ENCODE peak calls at places on chromosomes 13 and 19, in ten cellular contexts. One of them, this sample, is unnamed.

GRCh38 chr13:69565334-69565733 is 542.3 kb upstream of the ATXN8OS start:
- DNase-seq in prostate gland: no peak
- DNase-seq in IMR-90: no peak
- DNase-seq in Peyer's patch: no peak
- DNase-seq in testis: peak
- DNase-seq in breast epithelium: no peak
- DNase-seq in adrenal gland: peak
- DNase-seq in transverse colon: peak
- DNase-seq in ovary: no peak
- DNase-seq in upper lobe of left lung: no peak
- DNase-seq in this sample: no peak

GRCh38 chr13:61777281-61777680 is 361.6 kb upstream of the PCDH20 start:
- DNase-seq in ovary: no peak
- DNase-seq in testis: no peak
- DNase-seq in IMR-90: no peak
- DNase-seq in adrenal gland: no peak
- DNase-seq in prostate gland: no peak
- DNase-seq in Peyer's patch: no peak
- DNase-seq in transverse colon: no peak
- DNase-seq in upper lobe of left lung: no peak
- DNase-seq in breast epithelium: no peak
- DNase-seq in this sample: no peak

GRCh38 chr13:110116072-110116487 is 190.9 kb downstream of the COL4A1 start:
- DNase-seq in transverse colon: peak
- DNase-seq in Peyer's patch: peak
- DNase-seq in adrenal gland: peak
- DNase-seq in ovary: no peak
- DNase-seq in prostate gland: no peak
- DNase-seq in IMR-90: peak
- DNase-seq in breast epithelium: no peak
- DNase-seq in upper lobe of left lung: peak
- DNase-seq in testis: peak
- DNase-seq in this sample: peak

GRCh38 chr19:16073481-16073880 is 2.8 kb upstream of the TPM4 start:
- DNase-seq in testis: no peak
- DNase-seq in upper lobe of left lung: no peak
- DNase-seq in transverse colon: peak
- DNase-seq in adrenal gland: no peak
- DNase-seq in breast epithelium: no peak
- DNase-seq in Peyer's patch: no peak
- DNase-seq in prostate gland: no peak
- DNase-seq in IMR-90: no peak
- DNase-seq in ovary: no peak
- DNase-seq in this sample: no peak

GRCh38 chr13:114135731-114136171 is 3.3 kb upstream of the RASA3 start:
- DNase-seq in prostate gland: no peak
- DNase-seq in ovary: no peak
- DNase-seq in transverse colon: no peak
- DNase-seq in testis: no peak
- DNase-seq in adrenal gland: no peak
- DNase-seq in Peyer's patch: peak
- DNase-seq in upper lobe of left lung: no peak
- DNase-seq in breast epithelium: no peak
- DNase-seq in IMR-90: no peak
- DNase-seq in this sample: no peak

GRCh38 chr19:15466851-15467733 is 2.7 kb upstream of the RASAL3 start:
- DNase-seq in testis: no peak
- DNase-seq in breast epithelium: no peak
- DNase-seq in Peyer's patch: no peak
- DNase-seq in upper lobe of left lung: peak
- DNase-seq in ovary: no peak
- DNase-seq in IMR-90: peak
- DNase-seq in prostate gland: no peak
- DNase-seq in adrenal gland: no peak
- DNase-seq in transverse colon: peak
- DNase-seq in this sample: no peak

GRCh38 chr19:6424190-6424938 is at the start of gene KHSRP:
- DNase-seq in IMR-90: no peak
- DNase-seq in ovary: peak
- DNase-seq in upper lobe of left lung: no peak
- DNase-seq in prostate gland: no peak
- DNase-seq in breast epithelium: no peak
- DNase-seq in adrenal gland: peak
- DNase-seq in testis: no peak
- DNase-seq in transverse colon: no peak
- DNase-seq in Peyer's patch: no peak
- DNase-seq in this sample: no peak

GRCh38 chr19:18675779-18676178 is 7.7 kb upstream of the CRTC1 start:
- DNase-seq in breast epithelium: no peak
- DNase-seq in transverse colon: no peak
- DNase-seq in adrenal gland: no peak
- DNase-seq in prostate gland: no peak
- DNase-seq in ovary: no peak
- DNase-seq in IMR-90: no peak
- DNase-seq in Peyer's patch: no peak
- DNase-seq in testis: no peak
- DNase-seq in upper lobe of left lung: no peak
- DNase-seq in this sample: no peak

GRCh38 chr19:4140237-4140711 is 13.2 kb upstream of the CREB3L3 start:
- DNase-seq in ovary: no peak
- DNase-seq in prostate gland: peak
- DNase-seq in testis: peak
- DNase-seq in breast epithelium: no peak
- DNase-seq in IMR-90: peak
- DNase-seq in adrenal gland: peak
- DNase-seq in upper lobe of left lung: peak
- DNase-seq in transverse colon: peak
- DNase-seq in Peyer's patch: peak
- DNase-seq in this sample: no peak

GRCh38 chr19:42069619-42070293 is at the start of gene GRIK5:
- DNase-seq in ovary: no peak
- DNase-seq in IMR-90: no peak
- DNase-seq in Peyer's patch: no peak
- DNase-seq in upper lobe of left lung: no peak
- DNase-seq in prostate gland: no peak
- DNase-seq in adrenal gland: no peak
- DNase-seq in testis: no peak
- DNase-seq in transverse colon: no peak
- DNase-seq in breast epithelium: no peak
- DNase-seq in this sample: no peak
- TF ChIP-seq POLR2A in ovary: no peak
- TF ChIP-seq POLR2A in IMR-90: no peak
- TF ChIP-seq POLR2A in Peyer's patch: no peak
- TF ChIP-seq POLR2A in upper lobe of left lung: no peak
- TF ChIP-seq POLR2A in prostate gland: no peak
- TF ChIP-seq POLR2A in adrenal gland: no peak
- TF ChIP-seq POLR2A in testis: no peak
- TF ChIP-seq POLR2A in transverse colon: no peak
- TF ChIP-seq POLR2A in breast epithelium: no peak
- TF ChIP-seq POLR2A in this sample: no peak

GRCh38 chr19:36246006-36246391 is 31.1 kb downstream of the ZNF146 start:
- DNase-seq in ovary: no peak
- DNase-seq in Peyer's patch: no peak
- DNase-seq in adrenal gland: no peak
- DNase-seq in prostate gland: no peak
- DNase-seq in transverse colon: no peak
- DNase-seq in upper lobe of left lung: no peak
- DNase-seq in testis: no peak
- DNase-seq in IMR-90: no peak
- DNase-seq in breast epithelium: no peak
- DNase-seq in this sample: no peak

GRCh38 chr19:36244066-36244465 is 29.2 kb downstream of the ZNF146 start:
- DNase-seq in testis: no peak
- DNase-seq in transverse colon: no peak
- DNase-seq in adrenal gland: no peak
- DNase-seq in ovary: no peak
- DNase-seq in breast epithelium: no peak
- DNase-seq in prostate gland: no peak
- DNase-seq in Peyer's patch: no peak
- DNase-seq in upper lobe of left lung: no peak
- DNase-seq in IMR-90: no peak
- DNase-seq in this sample: no peak

GRCh38 chr19:36245210-36246005 is 30.5 kb downstream of the ZNF146 start:
- DNase-seq in breast epithelium: no peak
- DNase-seq in adrenal gland: no peak
- DNase-seq in testis: peak
- DNase-seq in upper lobe of left lung: no peak
- DNase-seq in IMR-90: no peak
- DNase-seq in ovary: no peak
- DNase-seq in prostate gland: no peak
- DNase-seq in transverse colon: no peak
- DNase-seq in Peyer's patch: no peak
- DNase-seq in this sample: no peak
- H3K4me3 ChIP-seq in breast epithelium: peak
- H3K4me3 ChIP-seq in adrenal gland: no peak
- H3K4me3 ChIP-seq in testis: peak
- H3K4me3 ChIP-seq in upper lobe of left lung: no peak
- H3K4me3 ChIP-seq in IMR-90: peak
- H3K4me3 ChIP-seq in ovary: peak
- H3K4me3 ChIP-seq in prostate gland: peak
- H3K4me3 ChIP-seq in transverse colon: peak
- H3K4me3 ChIP-seq in Peyer's patch: peak
- H3K4me3 ChIP-seq in this sample: no peak

DNA sequence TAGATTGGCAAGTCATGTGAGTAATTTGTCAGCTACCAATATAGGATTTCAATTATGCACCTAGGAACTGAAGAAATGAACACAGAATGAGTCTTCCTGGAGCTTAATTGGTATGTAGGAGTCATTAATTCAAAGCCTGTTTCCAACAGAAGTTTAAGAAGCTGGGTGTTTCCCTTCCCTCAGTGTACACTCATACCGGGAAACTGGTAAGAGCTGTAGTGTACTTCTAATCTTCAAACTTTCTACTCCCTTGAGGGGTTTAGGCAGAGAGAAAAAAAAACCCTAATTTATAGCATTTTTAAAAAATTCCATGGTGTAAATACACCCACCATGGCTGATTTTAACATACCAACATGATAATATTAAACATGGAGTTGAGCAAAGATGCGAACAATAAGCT is 665.7 kb upstream of the SLITRK5 start:
- DNase-seq in transverse colon: no peak
- DNase-seq in adrenal gland: no peak
- DNase-seq in breast epithelium: no peak
- DNase-seq in testis: no peak
- DNase-seq in upper lobe of left lung: no peak
- DNase-seq in prostate gland: no peak
- DNase-seq in Peyer's patch: no peak
- DNase-seq in IMR-90: no peak
- DNase-seq in ovary: no peak
- DNase-seq in this sample: no peak
- TF ChIP-seq CTCF in transverse colon: no peak
- TF ChIP-seq CTCF in adrenal gland: no peak
- TF ChIP-seq CTCF in breast epithelium: no peak
- TF ChIP-seq CTCF in testis: no peak
- TF ChIP-seq CTCF in upper lobe of left lung: no peak
- TF ChIP-seq CTCF in prostate gland: no peak
- TF ChIP-seq CTCF in Peyer's patch: no peak
- TF ChIP-seq CTCF in IMR-90: no peak
- TF ChIP-seq CTCF in ovary: no peak
- TF ChIP-seq CTCF in this sample: no peak

GRCh38 chr19:38538386-38538785 is 79.4 kb downstream of the MAP4K1 start:
- DNase-seq in ovary: no peak
- DNase-seq in IMR-90: no peak
- DNase-seq in transverse colon: no peak
- DNase-seq in adrenal gland: no peak
- DNase-seq in testis: peak
- DNase-seq in Peyer's patch: no peak
- DNase-seq in prostate gland: no peak
- DNase-seq in breast epithelium: no peak
- DNase-seq in upper lobe of left lung: no peak
- DNase-seq in this sample: no peak

GRCh38 chr19:38538793-38539528 is 78.8 kb downstream of the MAP4K1 start:
- DNase-seq in breast epithelium: no peak
- DNase-seq in ovary: no peak
- DNase-seq in upper lobe of left lung: no peak
- DNase-seq in transverse colon: no peak
- DNase-seq in testis: no peak
- DNase-seq in IMR-90: no peak
- DNase-seq in Peyer's patch: no peak
- DNase-seq in prostate gland: no peak
- DNase-seq in adrenal gland: no peak
- DNase-seq in this sample: no peak

GRCh38 chr19:38539751-38540150 is 78.0 kb downstream of the MAP4K1 start:
- DNase-seq in adrenal gland: no peak
- DNase-seq in transverse colon: no peak
- DNase-seq in testis: no peak
- DNase-seq in IMR-90: no peak
- DNase-seq in Peyer's patch: no peak
- DNase-seq in ovary: no peak
- DNase-seq in breast epithelium: no peak
- DNase-seq in prostate gland: no peak
- DNase-seq in upper lobe of left lung: no peak
- DNase-seq in this sample: no peak

GRCh38 chr19:38535212-38535611 is 82.5 kb downstream of the MAP4K1 start:
- DNase-seq in upper lobe of left lung: no peak
- DNase-seq in adrenal gland: no peak
- DNase-seq in breast epithelium: no peak
- DNase-seq in Peyer's patch: no peak
- DNase-seq in prostate gland: no peak
- DNase-seq in ovary: no peak
- DNase-seq in transverse colon: no peak
- DNase-seq in testis: no peak
- DNase-seq in IMR-90: no peak
- DNase-seq in this sample: no peak

GRCh38 chr19:38537071-38537847 is 80.5 kb downstream of the MAP4K1 start:
- DNase-seq in IMR-90: no peak
- DNase-seq in testis: peak
- DNase-seq in upper lobe of left lung: no peak
- DNase-seq in transverse colon: no peak
- DNase-seq in breast epithelium: no peak
- DNase-seq in adrenal gland: no peak
- DNase-seq in ovary: no peak
- DNase-seq in Peyer's patch: no peak
- DNase-seq in prostate gland: no peak
- DNase-seq in this sample: no peak
- TF ChIP-seq POLR2A in IMR-90: no peak
- TF ChIP-seq POLR2A in testis: no peak
- TF ChIP-seq POLR2A in upper lobe of left lung: no peak
- TF ChIP-seq POLR2A in transverse colon: no peak
- TF ChIP-seq POLR2A in breast epithelium: no peak
- TF ChIP-seq POLR2A in adrenal gland: no peak
- TF ChIP-seq POLR2A in ovary: no peak
- TF ChIP-seq POLR2A in Peyer's patch: no peak
- TF ChIP-seq POLR2A in prostate gland: no peak
- TF ChIP-seq POLR2A in this sample: no peak

DNA sequence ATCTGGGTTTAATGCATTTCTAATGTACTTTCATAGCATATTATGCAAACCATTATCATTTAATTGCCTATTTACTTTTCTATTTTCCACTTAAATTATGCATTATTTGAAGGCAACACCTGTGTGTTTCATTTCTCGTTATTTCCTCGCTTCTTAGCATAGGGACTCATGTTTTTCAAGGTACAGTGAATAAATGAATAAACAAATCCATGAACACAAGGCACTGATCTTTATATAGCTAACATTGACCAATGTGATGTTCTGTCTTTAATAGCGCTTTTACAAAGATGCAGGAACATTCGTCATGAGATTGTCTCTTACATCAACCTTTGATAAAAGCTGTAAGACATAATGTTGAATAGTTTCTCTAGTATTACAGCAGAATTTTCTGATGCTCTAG is 121.2 kb downstream of the B3GLCT start:
- DNase-seq in Peyer's patch: no peak
- DNase-seq in adrenal gland: no peak
- DNase-seq in upper lobe of left lung: no peak
- DNase-seq in breast epithelium: no peak
- DNase-seq in prostate gland: no peak
- DNase-seq in ovary: no peak
- DNase-seq in IMR-90: no peak
- DNase-seq in transverse colon: no peak
- DNase-seq in testis: no peak
- DNase-seq in this sample: no peak
- H3K4me3 ChIP-seq in Peyer's patch: no peak
- H3K4me3 ChIP-seq in adrenal gland: no peak
- H3K4me3 ChIP-seq in upper lobe of left lung: no peak
- H3K4me3 ChIP-seq in breast epithelium: no peak
- H3K4me3 ChIP-seq in prostate gland: no peak
- H3K4me3 ChIP-seq in ovary: no peak
- H3K4me3 ChIP-seq in IMR-90: no peak
- H3K4me3 ChIP-seq in transverse colon: no peak
- H3K4me3 ChIP-seq in testis: no peak
- H3K4me3 ChIP-seq in this sample: no peak

This sample was measured in lower leg skin.